ENCODE peak calls at places on chromosomes 16 and 17, in five cellular contexts. Z, H, X, Q and B are unnamed samples.

GRCh38 chr16:85853641-85854545 is 45.1 kb upstream of the IRF8 start:
- DNase-seq in Z (no peak), H (no peak), X (no peak), Q (no peak), B (no peak)

GRCh38 chr16:67084345-67085028 is 25.3 kb upstream of the PHAF1 start:
- DNase-seq in Z (no peak), H (no peak), X (no peak), Q (no peak), B (no peak)

GRCh38 chr17:55495239-55495638 is 16.0 kb downstream of the SMIM36 start:
- DNase-seq in Z (no peak), H (no peak), X (no peak), Q (no peak), B (no peak)

GRCh38 chr17:187130-187529 is 5.7 kb upstream of the DOC2B start:
- DNase-seq in Z (no peak), H (no peak), X (no peak), Q (no peak), B (no peak)

GRCh38 chr16:86519649-86520316 is 9.5 kb downstream of the FOXF1 start:
- DNase-seq in Z (no peak), H (peak), X (peak), Q (peak), B (peak)

GRCh38 chr17:3447625-3448024 is 14.0 kb upstream of the OR1E2 start:
- DNase-seq in Z (no peak), H (no peak), X (no peak), Q (no peak), B (no peak)

GRCh38 chr16:58847902-58848661 is 114.0 kb upstream of the GOT2 start:
- DNase-seq in Z (no peak), H (no peak), X (no peak), Q (no peak), B (no peak)

GRCh38 chr16:24834459-24835335 is 11.1 kb upstream of the SLC5A11 start:
- DNase-seq in Z (no peak), H (peak), X (no peak), Q (peak), B (peak)

GRCh38 chr17:6857336-6857735 is 25.8 kb upstream of the TEKT1 start:
- DNase-seq in Z (no peak), H (no peak), X (no peak), Q (no peak), B (no peak)

GRCh38 chr17:19614900-19615299 is 33.7 kb upstream of the ALDH3A2 start:
- DNase-seq in Z (no peak), H (no peak), X (no peak), Q (no peak), B (no peak)

GRCh38 chr17:36851230-36851629 is 86.0 kb upstream of the LHX1 start:
- DNase-seq in Z (no peak), H (no peak), X (no peak), Q (no peak), B (peak)

GRCh38 chr17:9937164-9937835 is 32.2 kb upstream of the RCVRN start:
- DNase-seq in Z (no peak), H (no peak), X (no peak), Q (peak), B (no peak)

GRCh38 chr17:75077490-75078096 is 10.2 kb upstream of the SLC16A5 start:
- DNase-seq in Z (no peak), H (peak), X (peak), Q (peak), B (peak)

GRCh38 chr16:27355610-27356009 is 41.8 kb downstream of the IL4R start:
- DNase-seq in Z (no peak), H (no peak), X (peak), Q (peak), B (peak)

GRCh38 chr16:86529160-86529559 is 18.8 kb downstream of the FOXF1 start:
- DNase-seq in Z (no peak), H (no peak), X (no peak), Q (no peak), B (no peak)

GRCh38 chr16:14511798-14512131 is 118.3 kb downstream of the PARN start:
- DNase-seq in Z (no peak), H (no peak), X (no peak), Q (no peak), B (no peak)

GRCh38 chr16:70437017-70437581 is 1.8 kb downstream of the ST3GAL2 start:
- DNase-seq in Z (no peak), H (peak), X (peak), Q (no peak), B (no peak)

GRCh38 chr17:42667088-42667951 is 8.2 kb downstream of the TUBG2 start:
- DNase-seq in Z (no peak), H (no peak), X (peak), Q (peak), B (peak)

GRCh38 chr17:59764292-59764741 is 56.9 kb downstream of the VMP1 start:
- DNase-seq in Z (no peak), H (no peak), X (no peak), Q (no peak), B (no peak)

GRCh38 chr16:52068447-52069074 is 478.4 kb downstream of the TOX3 start:
- DNase-seq in Z (no peak), H (no peak), X (no peak), Q (peak), B (peak)
- TF ChIP-seq CTCF in Z (no peak), H (no peak), X (no peak), Q (no peak), B (no peak)

DNA sequence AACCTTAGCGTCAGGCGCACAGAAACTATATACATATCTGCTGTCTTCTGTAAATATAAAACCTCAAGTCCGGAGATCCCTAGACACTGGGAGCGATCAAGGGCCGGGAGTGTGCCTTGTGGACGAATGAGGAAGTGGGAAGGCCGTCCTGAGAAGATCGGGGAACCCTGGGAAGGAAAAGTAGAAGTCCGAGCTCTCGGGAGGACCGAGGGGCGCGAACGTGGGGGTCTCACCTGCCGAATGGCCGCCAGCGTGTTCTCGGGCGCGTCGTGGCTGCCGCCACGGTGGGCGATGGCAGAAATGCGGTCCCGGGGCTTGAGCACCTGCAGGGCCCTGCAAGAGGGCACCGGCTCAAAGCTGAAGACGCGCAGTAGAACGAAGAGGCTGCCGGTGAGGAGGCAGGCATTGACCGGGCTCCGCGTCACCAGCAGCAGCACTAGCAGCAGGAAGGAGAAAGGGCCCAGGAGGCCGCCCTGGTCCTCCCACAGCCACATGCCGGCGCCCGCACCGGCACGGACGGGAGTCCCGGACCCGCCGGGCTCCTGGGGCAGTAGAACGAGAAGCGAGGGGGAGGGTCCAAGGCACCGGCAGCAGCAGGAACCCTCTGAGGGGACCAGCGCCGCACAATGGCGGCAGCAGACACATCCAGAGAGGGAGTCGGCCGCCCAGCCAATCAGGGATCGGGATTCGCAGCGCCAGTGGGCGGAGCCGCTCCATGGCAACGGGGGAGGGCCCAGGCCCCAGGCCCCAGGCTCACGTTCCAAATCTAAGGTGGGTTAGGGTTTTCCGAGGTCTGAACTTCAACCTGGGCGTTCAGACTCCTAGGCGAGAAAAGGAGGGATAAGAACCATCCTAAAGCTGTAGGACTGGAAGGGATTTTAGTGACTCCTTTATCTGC is at the start of gene GDE1:
- DNase-seq in Z (peak), H (peak), X (peak), Q (peak), B (peak)
- TF ChIP-seq CTCF in Z (peak), H (peak), X (peak), Q (peak), B (no peak)

DNA sequence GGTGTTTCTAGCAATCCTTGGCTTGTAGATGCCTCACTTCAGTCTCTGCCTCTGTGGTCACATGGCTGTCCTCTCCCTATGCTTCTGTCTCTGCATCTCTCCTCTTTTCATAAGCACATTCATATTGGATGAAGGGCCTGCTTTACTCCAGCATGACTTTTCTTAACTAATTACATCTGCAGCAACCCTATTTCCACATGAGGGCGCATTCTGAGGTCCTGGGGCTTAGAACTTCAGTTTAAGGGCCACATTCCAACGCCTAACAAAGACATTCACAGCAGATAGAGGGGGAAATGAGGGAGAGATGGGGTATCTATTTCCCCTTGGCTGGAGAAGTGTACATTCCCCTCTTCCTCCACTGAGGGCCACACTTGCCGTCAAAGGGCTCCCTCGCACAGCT is 489.1 kb upstream of the SALL1 start:
- DNase-seq in Z (no peak), H (no peak), X (no peak), Q (no peak), B (no peak)
- TF ChIP-seq CTCF in Z (no peak), H (no peak), X (no peak), Q (no peak), B (no peak)

GRCh38 chr17:1644493-1645206 is 882 bp downstream of the SCARF1 start:
- DNase-seq in Z (no peak), H (peak), X (no peak), Q (no peak), B (no peak)

GRCh38 chr17:1643999-1644492 is 1.5 kb downstream of the SCARF1 start:
- DNase-seq in Z (no peak), H (peak), X (no peak), Q (no peak), B (no peak)

GRCh38 chr17:1641065-1641403 is 4.5 kb downstream of the SCARF1 start:
- DNase-seq in Z (no peak), H (no peak), X (no peak), Q (no peak), B (no peak)

GRCh38 chr17:1645207-1646171 is at the start of gene SCARF1:
- DNase-seq in Z (no peak), H (no peak), X (no peak), Q (no peak), B (no peak)

GRCh38 chr17:1643293-1643998 is 2.1 kb downstream of the SCARF1 start:
- DNase-seq in Z (no peak), H (peak), X (no peak), Q (peak), B (peak)
- TF ChIP-seq CTCF in Z (no peak), H (no peak), X (no peak), Q (no peak), B (no peak)

GRCh38 chr16:57723170-57723569 is 12.4 kb upstream of the KATNB1 start:
- DNase-seq in Z (no peak), H (no peak), X (no peak), Q (no peak), B (peak)
- TF ChIP-seq CTCF in Z (no peak), H (no peak), X (no peak), Q (no peak), B (peak)

GRCh38 chr17:46851029-46851741 is at the start of gene WNT9B:
- DNase-seq in Z (no peak), H (no peak), X (no peak), Q (peak), B (peak)
- TF ChIP-seq CTCF in Z (no peak), H (no peak), X (no peak), Q (no peak), B (no peak)